ENCODE peak calls at places on chromosomes 16 and 17, in seven cellular contexts. N is H9, D is IMR-90, C is mesenchymal stem cell, M is neuronal stem cell, Q is H1, F is trophoblast cell. J is an unnamed sample.

GRCh38 chr16:1964046-1964505 is 550 bp downstream of the RPS2 start:
- DNase-seq in N (no peak), D (no peak), C (peak), M (no peak), Q (no peak), F (peak), J (peak)

GRCh38 chr16:10517868-10518267 is 62.5 kb downstream of the EMP2 start:
- DNase-seq in N (peak), D (no peak), C (no peak), M (no peak), Q (no peak), F (no peak), J (no peak)

GRCh38 chr16:78642621-78643285 is 543.3 kb downstream of the WWOX start:
- DNase-seq in N (no peak), D (no peak), C (no peak), M (no peak), Q (no peak), F (peak), J (peak)

GRCh38 chr16:47887496-47887895 is 268.3 kb downstream of the ABCC12 start:
- DNase-seq in N (peak), D (peak), C (peak), M (no peak), Q (no peak), F (peak), J (peak)

GRCh38 chr16:85615014-85615851 is 2.1 kb downstream of the GSE1 start:
- DNase-seq in N (peak), D (no peak), C (peak), M (peak), Q (peak), F (peak), J (peak)

GRCh38 chr17:31297090-31297489 is at the start of gene OMG:
- DNase-seq in N (no peak), D (no peak), C (no peak), M (peak), Q (no peak), F (no peak), J (no peak)

GRCh38 chr16:55283776-55284717 is 40.0 kb upstream of the IRX6 start:
- DNase-seq in N (no peak), D (no peak), C (no peak), M (no peak), Q (no peak), F (no peak), J (no peak)

GRCh38 chr17:14427914-14428639 is 127.2 kb downstream of the HS3ST3B1 start:
- DNase-seq in N (no peak), D (no peak), C (no peak), M (no peak), Q (no peak), F (no peak), J (no peak)

GRCh38 chr17:4162366-4162765 is 19.4 kb downstream of the CYB5D2 start:
- DNase-seq in N (no peak), D (no peak), C (peak), M (no peak), Q (no peak), F (no peak), J (no peak)

GRCh38 chr17:79948406-79948917 is 87.2 kb downstream of the TBC1D16 start:
- DNase-seq in N (no peak), D (no peak), C (no peak), M (no peak), Q (no peak), F (no peak), J (no peak)

GRCh38 chr17:37816951-37817350 is 72.1 kb upstream of the HNF1B start:
- DNase-seq in N (no peak), D (peak), C (no peak), M (no peak), Q (no peak), F (no peak), J (no peak)

GRCh38 chr17:71764507-71764906 is 356.3 kb upstream of the SOX9 start:
- DNase-seq in N (peak), D (no peak), C (peak), M (peak), Q (peak), F (no peak), J (peak)

GRCh38 chr16:25297151-25297787 is 39.6 kb upstream of the ZKSCAN2 start:
- DNase-seq in N (no peak), D (no peak), C (no peak), M (no peak), Q (no peak), F (no peak), J (no peak)

GRCh38 chr17:8649157-8650118 is 18.9 kb upstream of the MYH10 start:
- DNase-seq in N (no peak), D (peak), C (peak), M (no peak), Q (no peak), F (peak), J (no peak)

GRCh38 chr17:69773081-69773480 is 301.9 kb upstream of the KCNJ16 start:
- DNase-seq in N (no peak), D (peak), C (peak), M (no peak), Q (no peak), F (no peak), J (no peak)

DNA sequence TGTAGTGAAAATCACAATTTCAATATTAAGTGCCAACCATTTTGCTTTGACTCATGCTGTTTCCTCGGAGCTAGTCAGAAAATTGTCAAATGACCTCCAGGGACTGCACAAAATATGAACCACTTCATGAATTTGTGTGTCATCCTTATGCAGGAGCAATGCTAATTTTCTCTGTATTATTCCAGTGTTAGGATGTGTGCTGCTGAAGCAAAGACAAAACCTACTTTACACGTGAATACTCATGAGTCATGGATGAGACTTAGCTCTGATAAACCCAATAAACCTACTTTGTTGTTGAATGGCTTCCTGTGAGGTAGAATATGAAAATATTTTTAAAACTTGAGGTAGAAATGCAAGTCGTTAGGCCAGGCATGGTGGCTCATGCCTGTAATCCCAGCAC is 65.2 kb downstream of the SHCBP1 start:
- DNase-seq in N (no peak), D (peak), C (no peak), M (no peak), Q (no peak), F (no peak), J (no peak)
- H3K23ac ChIP-seq in N (no peak), D (no peak), C (no peak), M (no peak), Q (no peak), F (no peak), J (no peak)

GRCh38 chr17:78494961-78495330 is 82.2 kb downstream of the DNAH17 start:
- DNase-seq in N (no peak), D (no peak), C (no peak), M (no peak), Q (no peak), F (no peak), J (no peak)

GRCh38 chr17:78496311-78496710 is 80.9 kb downstream of the DNAH17 start:
- DNase-seq in N (no peak), D (no peak), C (no peak), M (no peak), Q (no peak), F (no peak), J (no peak)

GRCh38 chr17:78495634-78496033 is 81.6 kb downstream of the DNAH17 start:
- DNase-seq in N (no peak), D (no peak), C (no peak), M (no peak), Q (no peak), F (no peak), J (no peak)

GRCh38 chr17:78498848-78499247 is 78.3 kb downstream of the DNAH17 start:
- DNase-seq in N (peak), D (no peak), C (no peak), M (no peak), Q (no peak), F (peak), J (peak)

GRCh38 chr17:78497115-78497540 is 80.1 kb downstream of the DNAH17 start:
- DNase-seq in N (peak), D (peak), C (peak), M (peak), Q (peak), F (peak), J (peak)
- H3K23ac ChIP-seq in N (no peak), D (no peak), C (no peak), M (no peak), Q (no peak), F (no peak), J (no peak)

GRCh38 chr17:7042507-7043194 is 1.2 kb downstream of the SLC16A11 start:
- DNase-seq in N (peak), D (no peak), C (no peak), M (no peak), Q (peak), F (no peak), J (peak)
- H3K23ac ChIP-seq in N (no peak), D (no peak), C (no peak), M (peak), Q (no peak), F (no peak), J (peak)

GRCh38 chr17:78064708-78065107 is 63.8 kb downstream of the TMC6 start:
- DNase-seq in N (no peak), D (no peak), C (no peak), M (no peak), Q (no peak), F (no peak), J (no peak)
- H3K23ac ChIP-seq in N (no peak), D (no peak), C (no peak), M (no peak), Q (no peak), F (no peak), J (no peak)

DNA sequence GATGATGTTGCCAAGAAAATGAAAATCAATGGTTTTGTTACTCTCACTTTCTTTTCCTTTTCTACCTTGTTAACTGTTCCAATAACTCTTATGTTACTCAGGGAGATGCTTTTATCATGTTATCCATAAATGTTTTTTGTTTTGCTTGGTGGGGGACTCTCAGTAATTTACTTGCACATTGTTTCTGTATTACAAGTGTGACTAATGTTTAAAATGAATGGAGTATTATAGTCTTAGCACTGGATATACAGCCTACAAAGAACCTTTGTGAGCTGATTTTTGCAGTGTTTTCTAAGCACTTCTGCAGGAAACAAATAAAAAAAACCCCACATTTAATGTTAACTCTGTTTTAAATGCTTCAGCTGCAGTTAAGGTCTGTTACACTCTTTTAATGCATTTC is 12.1 kb downstream of the VMP1 start:
- DNase-seq in N (no peak), D (no peak), C (no peak), M (no peak), Q (no peak), F (no peak), J (no peak)
- H3K23ac ChIP-seq in N (no peak), D (no peak), C (no peak), M (no peak), Q (no peak), F (no peak), J (no peak)

GRCh38 chr16:70590722-70591438 is 55.5 kb upstream of the IL34 start:
- DNase-seq in N (no peak), D (no peak), C (no peak), M (no peak), Q (no peak), F (no peak), J (no peak)

GRCh38 chr16:70589998-70590471 is 56.3 kb upstream of the IL34 start:
- DNase-seq in N (no peak), D (peak), C (peak), M (no peak), Q (no peak), F (no peak), J (no peak)

GRCh38 chr16:70591609-70592008 is 54.8 kb upstream of the IL34 start:
- DNase-seq in N (no peak), D (no peak), C (no peak), M (no peak), Q (no peak), F (no peak), J (no peak)

GRCh38 chr16:70586731-70587130 is 59.6 kb upstream of the IL34 start:
- DNase-seq in N (no peak), D (no peak), C (no peak), M (no peak), Q (no peak), F (no peak), J (no peak)

DNA sequence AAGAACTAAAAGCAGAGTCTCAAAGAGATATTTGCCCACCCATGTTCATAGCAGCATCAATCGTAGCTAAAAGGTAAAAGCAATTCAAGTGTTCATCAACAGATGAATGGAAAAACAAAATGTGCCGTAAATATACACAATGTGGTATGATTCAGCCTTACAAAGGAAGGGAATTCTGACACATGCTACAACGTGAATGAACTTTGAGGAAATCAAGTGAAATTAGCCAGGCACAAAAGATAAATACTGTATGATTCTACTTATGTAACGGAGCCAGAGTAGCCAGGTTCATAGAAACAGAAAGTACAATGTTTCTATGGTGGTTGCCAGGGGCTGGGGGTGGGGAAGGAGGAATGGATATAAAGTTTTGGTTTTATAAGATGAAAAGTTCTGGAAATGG is 57.8 kb upstream of the IL34 start:
- DNase-seq in N (no peak), D (peak), C (peak), M (no peak), Q (no peak), F (no peak), J (no peak)
- H3K23ac ChIP-seq in N (no peak), D (no peak), C (no peak), M (no peak), Q (no peak), F (no peak), J (no peak)

GRCh38 chr17:65864409-65864808 is 303.0 kb upstream of the AXIN2 start:
- DNase-seq in N (no peak), D (no peak), C (no peak), M (no peak), Q (no peak), F (no peak), J (no peak)

GRCh38 chr17:65865715-65866425 is 304.4 kb upstream of the AXIN2 start:
- DNase-seq in N (no peak), D (no peak), C (no peak), M (no peak), Q (no peak), F (no peak), J (no peak)

GRCh38 chr17:65867014-65867413 is 305.6 kb upstream of the AXIN2 start:
- DNase-seq in N (no peak), D (no peak), C (no peak), M (no peak), Q (no peak), F (no peak), J (no peak)

GRCh38 chr17:65868881-65869280 is 307.4 kb upstream of the AXIN2 start:
- DNase-seq in N (no peak), D (no peak), C (no peak), M (no peak), Q (no peak), F (no peak), J (no peak)
- H3K23ac ChIP-seq in N (no peak), D (no peak), C (no peak), M (no peak), Q (no peak), F (no peak), J (no peak)

GRCh38 chr16:68626557-68626956 is 18.6 kb upstream of the CDH3 start:
- DNase-seq in N (no peak), D (no peak), C (no peak), M (no peak), Q (no peak), F (no peak), J (no peak)

GRCh38 chr16:68629315-68629900 is 15.7 kb upstream of the CDH3 start:
- DNase-seq in N (peak), D (no peak), C (no peak), M (no peak), Q (no peak), F (no peak), J (peak)
- H3K23ac ChIP-seq in N (no peak), D (no peak), C (no peak), M (no peak), Q (no peak), F (no peak), J (no peak)